ENCODE peak calls at places on chromosomes 7 and 10, in eight cellular contexts. One of them, this sample, is unnamed.

GRCh38 chr10:29501692-29502091 is 133.1 kb downstream of the SVIL start:
- DNase-seq in DMS79: no peak
- DNase-seq in NAMALWA: no peak
- DNase-seq in fibroblast of the aortic adventitia: peak
- DNase-seq in ELR: peak
- DNase-seq in caudate nucleus: no peak
- DNase-seq in HFF-Myc: peak
- DNase-seq in NCI-H1105 treated with DMSO at 0.1 percent for 48 hours: no peak
- DNase-seq in this sample: no peak

GRCh38 chr7:5488286-5488878 is 64.7 kb upstream of the TNRC18 start:
- DNase-seq in NAMALWA: no peak
- DNase-seq in DMS79: no peak
- DNase-seq in caudate nucleus: no peak
- DNase-seq in NCI-H1105 treated with DMSO at 0.1 percent for 48 hours: no peak
- DNase-seq in ELR: no peak
- DNase-seq in fibroblast of the aortic adventitia: no peak
- DNase-seq in HFF-Myc: no peak
- DNase-seq in this sample: no peak

GRCh38 chr10:71307469-71308085 is 11.5 kb upstream of the SLC29A3 start:
- DNase-seq in DMS79: no peak
- DNase-seq in NAMALWA: no peak
- DNase-seq in ELR: no peak
- DNase-seq in HFF-Myc: no peak
- DNase-seq in fibroblast of the aortic adventitia: no peak
- DNase-seq in caudate nucleus: no peak
- DNase-seq in NCI-H1105 treated with DMSO at 0.1 percent for 48 hours: no peak
- DNase-seq in this sample: no peak

GRCh38 chr10:114458955-114459354 is 54.7 kb upstream of the AFAP1L2 start:
- DNase-seq in fibroblast of the aortic adventitia: no peak
- DNase-seq in DMS79: no peak
- DNase-seq in HFF-Myc: no peak
- DNase-seq in NAMALWA: peak
- DNase-seq in NCI-H1105 treated with DMSO at 0.1 percent for 48 hours: no peak
- DNase-seq in caudate nucleus: no peak
- DNase-seq in ELR: peak
- DNase-seq in this sample: peak

GRCh38 chr7:39096220-39096619 is 118.5 kb downstream of the POU6F2 start:
- DNase-seq in HFF-Myc: no peak
- DNase-seq in ELR: no peak
- DNase-seq in NCI-H1105 treated with DMSO at 0.1 percent for 48 hours: no peak
- DNase-seq in caudate nucleus: no peak
- DNase-seq in DMS79: no peak
- DNase-seq in NAMALWA: no peak
- DNase-seq in fibroblast of the aortic adventitia: no peak
- DNase-seq in this sample: no peak

GRCh38 chr7:149422914-149423285 is 38.0 kb downstream of the ZNF777 start:
- DNase-seq in NAMALWA: no peak
- DNase-seq in fibroblast of the aortic adventitia: no peak
- DNase-seq in ELR: no peak
- DNase-seq in HFF-Myc: no peak
- DNase-seq in caudate nucleus: no peak
- DNase-seq in NCI-H1105 treated with DMSO at 0.1 percent for 48 hours: no peak
- DNase-seq in DMS79: no peak
- DNase-seq in this sample: peak

GRCh38 chr7:155879592-155879991 is 67.3 kb upstream of the SHH start:
- DNase-seq in HFF-Myc: no peak
- DNase-seq in NCI-H1105 treated with DMSO at 0.1 percent for 48 hours: no peak
- DNase-seq in fibroblast of the aortic adventitia: no peak
- DNase-seq in DMS79: no peak
- DNase-seq in caudate nucleus: no peak
- DNase-seq in ELR: no peak
- DNase-seq in NAMALWA: no peak
- DNase-seq in this sample: no peak

GRCh38 chr10:118458957-118459641 is 117.0 kb upstream of the FAM204A start:
- DNase-seq in ELR: peak
- DNase-seq in NAMALWA: no peak
- DNase-seq in HFF-Myc: no peak
- DNase-seq in DMS79: no peak
- DNase-seq in caudate nucleus: no peak
- DNase-seq in fibroblast of the aortic adventitia: no peak
- DNase-seq in NCI-H1105 treated with DMSO at 0.1 percent for 48 hours: no peak
- DNase-seq in this sample: no peak

GRCh38 chr10:22825841-22826240 is 102.0 kb upstream of the ARMC3 start:
- DNase-seq in NCI-H1105 treated with DMSO at 0.1 percent for 48 hours: no peak
- DNase-seq in NAMALWA: no peak
- DNase-seq in DMS79: no peak
- DNase-seq in HFF-Myc: no peak
- DNase-seq in caudate nucleus: no peak
- DNase-seq in ELR: no peak
- DNase-seq in fibroblast of the aortic adventitia: no peak
- DNase-seq in this sample: peak

This sample was measured in transverse colon.